ENCODE peak calls at places on chromosome 12, in ten cellular contexts. Q, L, S, I, F, A, E, V, R and G are unnamed samples.

GRCh38 chr12:133181238-133181959 is at the start of gene ZNF268:
- DNase-seq in Q (peak; percentile 81), L (peak; percentile 87), S (peak; percentile 95), I (peak; percentile 98), F (no peak), A (peak; percentile 87), E (peak; percentile 65), V (peak; percentile 72), R (peak; percentile 85), G (peak; percentile 90)

GRCh38 chr12:52300796-52301691 is 9.7 kb upstream of the KRT81 start:
- DNase-seq in Q (no peak), L (no peak), S (peak; percentile 63), I (no peak), F (no peak), A (no peak), E (no peak), V (no peak), R (no peak), G (no peak)

GRCh38 chr12:6998708-6999451 is 19.4 kb downstream of the LPCAT3 start:
- DNase-seq in Q (no peak), L (peak; percentile 42), S (no peak), I (no peak), F (no peak), A (no peak), E (no peak), V (no peak), R (no peak), G (no peak)

GRCh38 chr12:14403711-14404164 is 38.3 kb downstream of the ATF7IP start:
- DNase-seq in Q (no peak), L (peak; percentile 90), S (peak; percentile 61), I (no peak), F (no peak), A (no peak), E (no peak), V (no peak), R (peak; percentile 61), G (peak; percentile 79)

GRCh38 chr12:356276-356988 is 32.7 kb downstream of the KDM5A start:
- DNase-seq in Q (no peak), L (peak; percentile 39), S (peak; percentile 20), I (no peak), F (no peak), A (no peak), E (no peak), V (no peak), R (no peak), G (no peak)

GRCh38 chr12:48977290-48978281 is 536 bp upstream of the WNT1 start:
- DNase-seq in Q (peak; percentile 66), L (no peak), S (peak; percentile 78), I (peak; percentile 82), F (no peak), A (peak; percentile 69), E (peak; percentile 78), V (peak; percentile 43), R (peak; percentile 79), G (no peak)

GRCh38 chr12:72338437-72338836 is 66.3 kb downstream of the TRHDE start:
- DNase-seq in Q (no peak), L (no peak), S (no peak), I (no peak), F (no peak), A (no peak), E (no peak), V (no peak), R (no peak), G (no peak)

GRCh38 chr12:56684745-56685369 is 3.2 kb downstream of the PTGES3 start:
- DNase-seq in Q (no peak), L (peak; percentile 60), S (no peak), I (no peak), F (no peak), A (no peak), E (no peak), V (no peak), R (no peak), G (no peak)

GRCh38 chr12:122830517-122831214 is 4.6 kb upstream of the HIP1R start:
- DNase-seq in Q (no peak), L (peak; percentile 75), S (peak; percentile 97), I (no peak), F (no peak), A (no peak), E (no peak), V (no peak), R (no peak), G (no peak)

GRCh38 chr12:13210543-13211190 is 14.1 kb downstream of the EMP1 start:
- DNase-seq in Q (no peak), L (no peak), S (peak; percentile 25), I (no peak), F (no peak), A (no peak), E (no peak), V (no peak), R (no peak), G (no peak)

GRCh38 chr12:47085815-47086252 is 6.1 kb upstream of the AMIGO2 start:
- DNase-seq in Q (peak; percentile 10), L (peak; percentile 75), S (peak; percentile 88), I (no peak), F (no peak), A (no peak), E (peak; percentile 33), V (no peak), R (peak; percentile 44), G (peak; percentile 38)

GRCh38 chr12:1907652-1908611 is 10.5 kb downstream of the CACNA2D4 start:
- DNase-seq in Q (no peak), L (peak; percentile 16), S (peak; percentile 39), I (no peak), F (no peak), A (no peak), E (no peak), V (no peak), R (no peak), G (no peak)

GRCh38 chr12:116931665-116932064 is 20.9 kb downstream of the FBXW8 start:
- DNase-seq in Q (no peak), L (no peak), S (peak; percentile 7), I (no peak), F (no peak), A (no peak), E (no peak), V (no peak), R (no peak), G (no peak)

GRCh38 chr12:48388938-48389337 is 38.2 kb upstream of the ZNF641 start:
- DNase-seq in Q (no peak), L (no peak), S (peak; percentile 39), I (no peak), F (no peak), A (no peak), E (no peak), V (no peak), R (no peak), G (no peak)

GRCh38 chr12:2052861-2053674 is at the start of gene CACNA1C:
- DNase-seq in Q (no peak), L (peak; percentile 61), S (peak; percentile 57), I (peak; percentile 91), F (no peak), A (no peak), E (no peak), V (no peak), R (peak; percentile 22), G (peak; percentile 67)

GRCh38 chr12:121537814-121538698 is 42.8 kb downstream of the KDM2B start:
- DNase-seq in Q (no peak), L (no peak), S (peak; percentile 38), I (peak; percentile 72), F (no peak), A (no peak), E (no peak), V (no peak), R (peak; percentile 58), G (no peak)

GRCh38 chr12:51171884-51172514 is 936 bp downstream of the TFCP2 start:
- DNase-seq in Q (no peak), L (peak; percentile 47), S (peak; percentile 47), I (peak; percentile 55), F (no peak), A (no peak), E (no peak), V (no peak), R (no peak), G (no peak)

GRCh38 chr12:85835417-85835809 is 796 bp downstream of the RASSF9 start:
- DNase-seq in Q (no peak), L (no peak), S (no peak), I (peak; percentile 12), F (no peak), A (no peak), E (no peak), V (no peak), R (no peak), G (no peak)

GRCh38 chr12:31016057-31016456 is 57.6 kb upstream of the DDX11 start:
- DNase-seq in Q (no peak), L (no peak), S (no peak), I (no peak), F (no peak), A (no peak), E (no peak), V (no peak), R (no peak), G (no peak)

GRCh38 chr12:109153711-109154434 is 37.5 kb downstream of the ACACB start:
- DNase-seq in Q (no peak), L (peak; percentile 19), S (peak; percentile 3), I (peak; percentile 51), F (no peak), A (no peak), E (no peak), V (no peak), R (no peak), G (no peak)

GRCh38 chr12:14554281-14555008 is 13.2 kb downstream of the PLBD1 start:
- DNase-seq in Q (no peak), L (peak; percentile 84), S (no peak), I (no peak), F (no peak), A (no peak), E (no peak), V (no peak), R (no peak), G (no peak)

GRCh38 chr12:88325076-88325827 is 183.1 kb downstream of the TMTC3 start:
- DNase-seq in Q (no peak), L (peak; percentile 86), S (peak; percentile 96), I (no peak), F (no peak), A (no peak), E (no peak), V (no peak), R (no peak), G (no peak)

GRCh38 chr12:69070319-69071090 is 137.5 kb upstream of the CPM start:
- DNase-seq in Q (peak; percentile 4), L (peak; percentile 73), S (peak; percentile 82), I (peak; percentile 78), F (no peak), A (peak; percentile 34), E (peak; percentile 7), V (peak; percentile 11), R (peak; percentile 21), G (peak; percentile 21)

GRCh38 chr12:120394483-120395367 is 25.8 kb upstream of the MSI1 start:
- DNase-seq in Q (no peak), L (no peak), S (no peak), I (peak; percentile 92), F (no peak), A (no peak), E (no peak), V (no peak), R (no peak), G (peak; percentile 5)

GRCh38 chr12:3333583-3333982 is 157.4 kb upstream of the PRMT8 start:
- DNase-seq in Q (no peak), L (no peak), S (peak; percentile 59), I (peak; percentile 88), F (no peak), A (no peak), E (no peak), V (no peak), R (no peak), G (no peak)

GRCh38 chr12:53676715-53677611 is 1.1 kb upstream of the ATP5MC2 start:
- DNase-seq in Q (no peak), L (no peak), S (peak; percentile 38), I (peak; percentile 87), F (no peak), A (no peak), E (peak; percentile 9), V (no peak), R (no peak), G (no peak)

GRCh38 chr12:103494388-103494787 is 1.4 kb downstream of the C12orf42 start:
- DNase-seq in Q (no peak), L (no peak), S (no peak), I (no peak), F (no peak), A (no peak), E (no peak), V (no peak), R (no peak), G (no peak)